ENCODE peak calls at places on chromosomes 4 and X, in nine cellular contexts. N, A, V, W, M, D, Y, H and O are unnamed samples.

GRCh38 chrX:102651968-102652744 is 873 bp downstream of the GPRASP1 start:
- DNase-seq in N (peak), A (peak), V (no peak), W (peak), M (no peak), D (no peak), Y (no peak), H (peak), O (peak)

GRCh38 chr4:88104902-88105610 is 53.4 kb downstream of the ABCG2 start:
- DNase-seq in N (no peak), A (peak), V (no peak), W (peak), M (peak), D (peak), Y (peak), H (no peak), O (no peak)

GRCh38 chr4:70946944-70947343 is 44.8 kb downstream of the MOB1B start:
- DNase-seq in N (no peak), A (no peak), V (no peak), W (no peak), M (no peak), D (no peak), Y (no peak), H (no peak), O (no peak)

GRCh38 chr4:54683616-54684346 is 26.0 kb downstream of the KIT start:
- DNase-seq in N (no peak), A (no peak), V (peak), W (peak), M (no peak), D (peak), Y (peak), H (peak), O (peak)

GRCh38 chr4:98617358-98618047 is 40.9 kb downstream of the TSPAN5 start:
- DNase-seq in N (no peak), A (no peak), V (no peak), W (no peak), M (no peak), D (no peak), Y (no peak), H (no peak), O (no peak)

GRCh38 chr4:76752911-76753494 is 144.9 kb downstream of the SOWAHB start:
- DNase-seq in N (peak), A (peak), V (no peak), W (peak), M (peak), D (peak), Y (peak), H (no peak), O (no peak)

GRCh38 chr4:145351922-145352321 is 129.7 kb upstream of the SMAD1 start:
- DNase-seq in N (no peak), A (no peak), V (no peak), W (no peak), M (no peak), D (no peak), Y (no peak), H (no peak), O (no peak)

GRCh38 chrX:135698924-135699323 is 14.5 kb upstream of the CT45A1 start:
- DNase-seq in N (no peak), A (no peak), V (no peak), W (no peak), M (no peak), D (no peak), Y (no peak), H (no peak), O (no peak)

GRCh38 chr4:107736924-107737448 is 17.0 kb upstream of the PAPSS1 start:
- DNase-seq in N (no peak), A (peak), V (peak), W (peak), M (no peak), D (peak), Y (peak), H (no peak), O (peak)

GRCh38 chr4:16598241-16599224 is 299.9 kb downstream of the LDB2 start:
- DNase-seq in N (no peak), A (peak), V (no peak), W (peak), M (no peak), D (peak), Y (no peak), H (no peak), O (no peak)

GRCh38 chrX:29039501-29039900 is 452.3 kb downstream of the IL1RAPL1 start:
- DNase-seq in N (no peak), A (no peak), V (no peak), W (no peak), M (no peak), D (no peak), Y (no peak), H (no peak), O (no peak)

GRCh38 chrX:149825424-149825823 is 43.7 kb downstream of the MAGEA9 start:
- DNase-seq in N (no peak), A (no peak), V (no peak), W (peak), M (no peak), D (peak), Y (no peak), H (no peak), O (no peak)

GRCh38 chrX:150683536-150684146 is 9.6 kb upstream of the MTMR1 start:
- DNase-seq in N (no peak), A (no peak), V (peak), W (peak), M (no peak), D (peak), Y (peak), H (no peak), O (peak)

GRCh38 chr4:107283587-107284559 is 247.8 kb upstream of the DKK2 start:
- DNase-seq in N (no peak), A (peak), V (no peak), W (peak), M (peak), D (peak), Y (peak), H (no peak), O (no peak)

GRCh38 chr4:169189372-169189771 is 81.4 kb downstream of the SH3RF1 start:
- DNase-seq in N (no peak), A (no peak), V (no peak), W (no peak), M (no peak), D (no peak), Y (no peak), H (no peak), O (peak)

GRCh38 chr4:72895408-72895807 is 174.1 kb downstream of the COX18 start:
- DNase-seq in N (no peak), A (no peak), V (no peak), W (peak), M (no peak), D (no peak), Y (no peak), H (no peak), O (no peak)

GRCh38 chrX:20091499-20091898 is 25.2 kb downstream of the MAP7D2 start:
- DNase-seq in N (no peak), A (no peak), V (no peak), W (no peak), M (no peak), D (no peak), Y (peak), H (no peak), O (no peak)

GRCh38 chrX:39487166-39488006 is 610.4 kb downstream of the BCOR start:
- DNase-seq in N (no peak), A (no peak), V (no peak), W (no peak), M (no peak), D (no peak), Y (no peak), H (no peak), O (peak)

GRCh38 chrX:50154429-50154828 is 46.4 kb downstream of the AKAP4 start:
- DNase-seq in N (no peak), A (no peak), V (no peak), W (no peak), M (no peak), D (no peak), Y (no peak), H (no peak), O (no peak)
- TF ChIP-seq CTCF in N (no peak), A (no peak), V (no peak), W (no peak), M (no peak), D (no peak), Y (no peak), H (no peak), O (no peak)

GRCh38 chr4:123609829-123610228 is 213.2 kb downstream of the SPRY1 start:
- DNase-seq in N (no peak), A (no peak), V (no peak), W (no peak), M (no peak), D (no peak), Y (no peak), H (no peak), O (no peak)
- TF ChIP-seq CTCF in N (no peak), A (no peak), V (no peak), W (no peak), M (no peak), D (no peak), Y (no peak), H (no peak), O (no peak)

GRCh38 chr4:4281787-4282186 is 8.2 kb downstream of the LYAR start:
- DNase-seq in N (no peak), A (no peak), V (no peak), W (no peak), M (no peak), D (no peak), Y (no peak), H (no peak), O (no peak)
- TF ChIP-seq CTCF in N (no peak), A (no peak), V (no peak), W (no peak), M (no peak), D (no peak), Y (no peak), H (no peak), O (no peak)

GRCh38 chr4:128675083-128675482 is 134.4 kb upstream of the JADE1 start:
- DNase-seq in N (no peak), A (no peak), V (peak), W (peak), M (no peak), D (no peak), Y (no peak), H (no peak), O (peak)
- TF ChIP-seq CTCF in N (no peak), A (no peak), V (peak), W (peak), M (no peak), D (no peak), Y (no peak), H (peak), O (peak)